ENCODE peak calls at places on chromosomes 11 and 22, in four cellular contexts. P, M, Z and S are unnamed samples.

GRCh38 chr11:114775849-114776621 is 97.7 kb downstream of the NXPE2 start:
- DNase-seq in M (no peak), Z (no peak), P (peak; percentile 17), S (no peak)

GRCh38 chr11:61969391-61969758 is 1.9 kb upstream of the FTH1 start:
- DNase-seq in Z (no peak), M (no peak), P (no peak), S (no peak)

GRCh38 chr22:49284389-49284788 is 543.3 kb downstream of the BRD1 start:
- DNase-seq in M (no peak), Z (no peak), P (no peak), S (no peak)

GRCh38 chr11:78354741-78355705 is 62.6 kb downstream of the GAB2 start:
- DNase-seq in P (peak; percentile 59), Z (no peak), M (peak; percentile 58), S (peak; percentile 95)

GRCh38 chr11:133078591-133079179 is 453.6 kb downstream of the OPCML start:
- DNase-seq in Z (peak; percentile 27), P (peak; percentile 78), M (peak; percentile 43), S (peak; percentile 71)

GRCh38 chr11:66317322-66317765 is 500 bp upstream of the CD248 start:
- DNase-seq in M (peak; percentile 81), Z (peak; percentile 9), P (no peak), S (peak; percentile 93)

GRCh38 chr11:8567597-8568198 is 26.3 kb downstream of the STK33 start:
- DNase-seq in M (peak; percentile 19), P (no peak), Z (peak; percentile 3), S (no peak)

GRCh38 chr11:46047520-46047919 is 73.7 kb downstream of the PHF21A start:
- DNase-seq in M (no peak), Z (no peak), P (no peak), S (peak; percentile 43)

GRCh38 chr11:126084608-126084912 is 21.9 kb upstream of the CDON start:
- DNase-seq in M (no peak), P (no peak), Z (no peak), S (no peak)

GRCh38 chr11:66568124-66568916 is at the start of gene CTSF:
- DNase-seq in P (no peak), M (peak; percentile 73), Z (peak; percentile 85), S (peak; percentile 81)

GRCh38 chr22:22799561-22799960 is 88.1 kb upstream of the IGLL5 start:
- DNase-seq in Z (no peak), P (no peak), M (no peak), S (no peak)

GRCh38 chr11:67563354-67564114 is 20.1 kb upstream of the GSTP1 start:
- DNase-seq in Z (peak; percentile 94), P (no peak), M (peak; percentile 76), S (no peak)

GRCh38 chr11:76665921-76666351 is 4.6 kb downstream of the LRRC32 start:
- DNase-seq in M (no peak), P (no peak), Z (no peak), S (no peak)

GRCh38 chr11:535519-536454 is at the start of gene HRAS:
- DNase-seq in M (peak; percentile 94), Z (peak; percentile 94), P (peak; percentile 98), S (peak; percentile 96)

GRCh38 chr11:64694026-64694755 is 28.8 kb downstream of the NRXN2 start:
- DNase-seq in P (no peak), M (no peak), Z (no peak), S (no peak)

GRCh38 chr11:45580399-45580798 is 85.0 kb downstream of the CHST1 start:
- DNase-seq in M (peak; percentile 29), Z (peak; percentile 44), P (peak; percentile 65), S (peak; percentile 63)

GRCh38 chr11:119673389-119674336 is 55.3 kb downstream of the NECTIN1 start:
- DNase-seq in P (no peak), Z (no peak), M (no peak), S (no peak)

GRCh38 chr22:18991828-18992442 is 55.8 kb upstream of the PRODH start:
- DNase-seq in M (no peak), P (no peak), Z (no peak), S (no peak)

GRCh38 chr11:121625784-121626506 is 173.2 kb upstream of the SORL1-AS1 start:
- DNase-seq in P (no peak), M (peak; percentile 68), Z (no peak), S (no peak)

GRCh38 chr11:4683020-4683419 is 14.6 kb downstream of the OR51E2 start:
- DNase-seq in M (no peak), Z (no peak), P (no peak), S (peak; percentile 22)

GRCh38 chr22:49950396-49950994 is 10.1 kb upstream of the PIM3 start:
- DNase-seq in P (no peak), Z (no peak), M (no peak), S (no peak)

GRCh38 chr11:132137981-132138313 is 767.5 kb downstream of the NTM start:
- DNase-seq in M (no peak), Z (no peak), P (no peak), S (no peak)

GRCh38 chr11:96464695-96465307 is 75.0 kb downstream of the JRKL start:
- DNase-seq in P (peak; percentile 87), Z (peak; percentile 64), M (peak; percentile 89), S (peak; percentile 90)

GRCh38 chr11:35144811-35145210 is 5.8 kb downstream of the CD44 start:
- DNase-seq in Z (no peak), P (no peak), M (peak; percentile 58), S (no peak)

GRCh38 chr22:45199723-45200122 is 36.0 kb downstream of the NUP50 start:
- DNase-seq in P (no peak), Z (no peak), M (no peak), S (no peak)

GRCh38 chr11:19956228-19956627 is 204.0 kb downstream of the DBX1 start:
- DNase-seq in M (peak; percentile 41), Z (no peak), P (no peak), S (no peak)

DNA sequence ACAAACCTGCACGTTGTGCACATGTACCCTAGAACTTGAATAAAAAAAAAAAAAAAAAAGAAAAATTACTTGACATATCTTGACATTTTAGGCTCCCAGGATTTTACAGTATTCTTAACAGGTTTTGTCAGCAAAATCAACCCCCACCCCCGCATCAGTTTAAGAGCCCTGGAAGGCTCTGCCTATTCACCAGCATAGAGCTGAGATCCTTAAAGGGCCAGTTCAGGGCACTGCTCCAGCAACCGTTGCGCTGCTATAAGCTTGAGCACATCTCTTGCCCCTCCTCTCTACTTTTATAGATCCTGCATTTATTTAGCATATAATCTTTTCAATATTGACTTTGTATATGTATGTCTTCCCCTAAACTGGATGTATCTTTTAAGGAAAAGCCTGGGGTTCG is 697 bp upstream of the PAFAH1B2 start:
- DNase-seq in Z (no peak), P (peak; percentile 57), M (peak; percentile 59), S (peak; percentile 75)
- H3K27ac ChIP-seq in Z (peak overlapping the region; percentile 33), P (no peak overlapping the region), M (peak overlapping the region; percentile 98), S (peak overlapping the region; percentile 81)

GRCh38 chr22:46571642-46572250 is 34.3 kb upstream of the CELSR1 start:
- DNase-seq in P (no peak), Z (no peak), M (no peak), S (no peak)

GRCh38 chr22:46568102-46568809 is 30.8 kb upstream of the CELSR1 start:
- DNase-seq in M (no peak), P (peak; percentile 10), Z (no peak), S (no peak)

GRCh38 chr22:46567471-46567870 is 30.1 kb upstream of the CELSR1 start:
- DNase-seq in M (no peak), Z (no peak), P (no peak), S (no peak)

GRCh38 chr22:46569055-46569847 is 31.8 kb upstream of the CELSR1 start:
- DNase-seq in M (no peak), Z (no peak), P (peak; percentile 1), S (no peak)

DNA sequence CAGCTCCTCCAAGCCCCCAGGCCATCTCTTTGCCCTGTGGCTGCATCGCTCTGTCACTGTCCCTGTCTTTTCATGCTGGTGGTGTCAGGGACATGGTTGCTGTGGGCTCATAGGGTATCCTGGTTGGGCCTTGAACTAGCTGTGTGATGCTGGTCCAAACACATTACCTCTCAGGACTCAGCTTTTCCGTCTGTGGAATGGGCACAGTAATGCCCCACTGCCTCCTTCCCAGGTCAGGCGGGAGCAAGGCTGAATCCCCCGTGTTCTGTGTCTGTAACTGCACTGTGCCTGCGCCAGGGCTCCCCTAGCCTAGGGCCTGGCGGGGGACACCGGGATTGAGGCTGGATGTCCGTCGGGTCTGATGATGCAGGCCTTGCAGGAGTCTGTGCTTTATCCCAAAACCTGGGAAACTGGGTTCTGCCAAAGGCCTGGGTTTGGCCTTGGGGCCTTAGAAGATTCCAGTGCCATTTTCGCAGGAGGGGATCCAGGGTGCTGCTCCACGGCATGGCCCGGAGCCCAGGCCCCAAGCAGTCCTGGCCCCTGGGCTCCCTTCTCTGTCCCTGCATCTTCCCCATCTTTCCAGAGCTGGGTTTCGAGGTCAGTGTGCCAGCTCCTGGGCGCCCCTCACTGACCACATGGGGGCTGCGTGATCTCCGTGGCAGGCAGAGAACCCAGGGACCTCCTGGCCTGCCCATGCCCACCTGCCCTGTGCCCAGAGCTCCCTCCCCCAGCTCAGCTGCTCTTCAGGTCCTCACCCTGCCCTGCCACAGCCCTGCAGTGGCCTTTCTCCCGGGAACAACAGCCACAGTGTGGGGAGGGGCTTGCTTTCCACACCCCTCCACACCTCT is 32.7 kb upstream of the CELSR1 start:
- DNase-seq in M (no peak), P (peak; percentile 1), Z (no peak), S (no peak)
- TF ChIP-seq CTCF in M (no peak), P (no peak), Z (no peak), S (no peak)

DNA sequence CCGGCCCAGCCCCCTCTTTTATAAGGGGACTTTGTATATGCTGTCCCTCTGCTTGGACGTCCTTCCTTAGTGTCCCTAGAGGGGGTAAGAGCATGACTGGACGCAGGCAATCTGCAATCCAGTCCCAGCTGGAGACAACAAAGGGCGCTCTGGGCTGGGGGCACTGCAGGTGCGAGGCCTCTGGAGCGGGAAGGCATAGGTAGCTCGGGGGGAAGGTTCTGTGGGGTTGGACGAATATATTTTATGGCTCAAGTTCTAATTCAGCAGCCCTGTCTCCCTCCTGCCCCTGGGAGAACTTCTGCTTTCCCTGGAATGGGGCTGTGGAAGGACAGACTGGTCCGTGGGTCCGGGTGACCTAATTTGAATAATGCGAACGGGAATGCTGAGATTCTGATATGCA is 40.0 kb downstream of the KCNJ4 start:
- DNase-seq in M (no peak), P (peak; percentile 34), Z (no peak), S (no peak)
- TF ChIP-seq EZH2 in M (no peak), P (no peak), Z (no peak), S (no peak)

GRCh38 chr22:17109976-17110375 is 11.2 kb downstream of the TMEM121B start:
- DNase-seq in Z (no peak), M (no peak), P (no peak), S (no peak)
- H3K27ac ChIP-seq in Z (no peak overlapping the region), M (no peak overlapping the region), P (no peak overlapping the region), S (no peak overlapping the region)

GRCh38 chr11:70270877-70271634 is 566 bp downstream of the PPFIA1 start:
- DNase-seq in Z (peak; percentile 36), M (peak; percentile 50), P (peak; percentile 83), S (no peak)
- TF ChIP-seq CTCF in Z (no peak), M (no peak), P (peak; percentile 21), S (no peak)

GRCh38 chr11:1832181-1832988 is 2.4 kb upstream of the SYT8 start:
- DNase-seq in M (peak; percentile 8), Z (no peak), P (peak; percentile 80), S (peak; percentile 40)
- TF ChIP-seq EZH2 in M (no peak), Z (no peak), P (no peak), S (no peak)